ENCODE peak calls at places on chromosomes 2 and 18, in ten cellular contexts. S, U, X, M, G, T, D, P, V and O are unnamed samples.

GRCh38 chr18:12908706-12909105 is 24.7 kb upstream of the PTPN2 start:
- DNase-seq in P (no peak), S (no peak), D (no peak), M (no peak), V (no peak), T (no peak), U (no peak), G (no peak), X (no peak), O (no peak)

GRCh38 chr2:189522435-189523151 is 58.0 kb downstream of the SLC40A1 start:
- DNase-seq in D (no peak), P (no peak), T (no peak), X (no peak), G (no peak), V (no peak), S (no peak), U (no peak), M (no peak), O (no peak)

GRCh38 chr2:238911376-238912227 is 63.7 kb downstream of the TWIST2 start:
- DNase-seq in S (no peak), U (no peak), T (no peak), G (no peak), D (no peak), V (no peak), M (no peak), P (no peak), X (no peak), O (no peak)

GRCh38 chr2:63777816-63778215 is 63.9 kb upstream of the UGP2 start:
- DNase-seq in X (no peak), D (no peak), U (no peak), P (no peak), V (no peak), M (no peak), T (no peak), S (no peak), G (no peak), O (no peak)

GRCh38 chr18:47436871-47437270 is 185.4 kb upstream of the SKOR2 start:
- DNase-seq in S (no peak), U (no peak), G (no peak), V (no peak), M (no peak), D (no peak), P (no peak), X (no peak), T (no peak), O (no peak)

GRCh38 chr2:130786076-130786475 is 30.7 kb downstream of the AMER3 start:
- DNase-seq in G (no peak), M (no peak), P (no peak), S (no peak), X (no peak), V (no peak), T (no peak), D (no peak), U (no peak), O (no peak)

GRCh38 chr2:9768388-9768787 is 74.9 kb upstream of the TAF1B start:
- DNase-seq in P (peak), M (no peak), U (no peak), V (no peak), T (no peak), G (peak), S (no peak), D (no peak), X (peak), O (no peak)

GRCh38 chr18:22505136-22505535 is 87.4 kb upstream of the CTAGE1 start:
- DNase-seq in U (no peak), M (no peak), S (no peak), P (no peak), T (no peak), G (no peak), V (no peak), D (no peak), X (peak), O (no peak)

GRCh38 chr2:109256921-109257320 is 127.9 kb downstream of the SH3RF3 start:
- DNase-seq in P (no peak), S (peak), X (peak), G (no peak), D (no peak), T (no peak), U (no peak), V (no peak), M (no peak), O (no peak)

GRCh38 chr2:31302940-31303563 is 69.1 kb downstream of the EHD3 start:
- DNase-seq in X (no peak), V (no peak), M (no peak), P (no peak), T (no peak), D (no peak), S (peak), G (no peak), U (no peak), O (no peak)

GRCh38 chr2:38740851-38741541 is 10.2 kb downstream of the SRSF7 start:
- DNase-seq in T (peak), M (no peak), G (no peak), X (peak), D (no peak), V (peak), P (no peak), S (no peak), U (no peak), O (no peak)

GRCh38 chr2:162678551-162678950 is 160.0 kb downstream of the KCNH7 start:
- DNase-seq in X (no peak), U (no peak), D (no peak), G (no peak), V (no peak), S (no peak), P (no peak), M (no peak), T (no peak), O (no peak)

GRCh38 chr2:241035818-241036396 is 37.5 kb downstream of the SNED1 start:
- DNase-seq in S (no peak), M (no peak), T (peak), D (no peak), G (no peak), X (no peak), U (peak), V (no peak), P (no peak), O (no peak)

GRCh38 chr18:77647472-77647871 is 397.8 kb downstream of the GALR1 start:
- DNase-seq in T (no peak), G (no peak), U (no peak), S (no peak), D (no peak), X (no peak), V (no peak), P (no peak), M (no peak), O (no peak)

GRCh38 chr2:80153768-80154167 is 150.8 kb downstream of the LRRTM1 start:
- DNase-seq in P (no peak), U (no peak), G (no peak), T (no peak), D (no peak), S (no peak), X (no peak), V (no peak), M (no peak), O (no peak)

GRCh38 chr18:59551902-59552635 is 145.2 kb downstream of the CCBE1 start:
- DNase-seq in P (no peak), S (no peak), T (no peak), V (no peak), G (no peak), D (no peak), X (no peak), U (no peak), M (no peak), O (no peak)

GRCh38 chr2:159444728-159445127 is 158.2 kb upstream of the WDSUB1 start:
- DNase-seq in M (no peak), D (no peak), G (no peak), V (no peak), U (no peak), T (no peak), S (no peak), X (no peak), P (no peak), O (no peak)

GRCh38 chr2:180524458-180524857 is 455.9 kb upstream of the UBE2E3 start:
- DNase-seq in M (no peak), S (no peak), U (no peak), V (no peak), G (no peak), X (no peak), T (no peak), D (no peak), P (no peak), O (no peak)

GRCh38 chr2:12552092-12552491 is 164.6 kb upstream of the TRIB2 start:
- DNase-seq in T (no peak), V (no peak), G (no peak), D (no peak), U (no peak), S (no peak), X (no peak), P (no peak), M (no peak), O (no peak)

GRCh38 chr2:174634130-174635014 is 36.8 kb upstream of the WIPF1 start:
- DNase-seq in S (peak), M (no peak), X (peak), U (peak), T (peak), P (no peak), D (peak), V (peak), G (no peak), O (no peak)

GRCh38 chr2:217314021-217314460 is 454.2 kb upstream of the TNP1 start:
- DNase-seq in V (no peak), U (no peak), S (no peak), X (peak), T (no peak), D (no peak), P (no peak), G (no peak), M (no peak), O (no peak)

GRCh38 chr2:28583899-28584553 is 88.2 kb downstream of the PLB1 start:
- DNase-seq in S (peak), P (no peak), V (no peak), D (peak), M (peak), G (no peak), T (no peak), U (no peak), X (peak), O (peak)

GRCh38 chr2:237321746-237322145 is 92.2 kb downstream of the COL6A3 start:
- DNase-seq in T (no peak), V (no peak), X (no peak), G (no peak), S (no peak), U (no peak), D (peak), P (no peak), M (no peak), O (no peak)

GRCh38 chr2:74179063-74179865 is 585 bp upstream of the MOB1A start:
- DNase-seq in U (no peak), T (no peak), V (peak), D (peak), X (no peak), G (no peak), P (no peak), M (no peak), S (no peak), O (no peak)

GRCh38 chr18:56702946-56703345 is 51.8 kb downstream of the WDR7 start:
- DNase-seq in M (no peak), X (peak), T (no peak), V (peak), D (no peak), U (peak), P (no peak), S (no peak), G (peak), O (peak)

GRCh38 chr2:10668402-10669012 is 21.3 kb downstream of the NOL10 start:
- DNase-seq in U (peak), G (peak), M (no peak), T (no peak), V (peak), D (no peak), P (no peak), S (no peak), X (peak), O (no peak)

GRCh38 chr2:58973831-58974281 is 732.7 kb upstream of the FANCL start:
- DNase-seq in X (no peak), V (no peak), M (no peak), T (no peak), S (no peak), G (no peak), P (no peak), D (no peak), U (no peak), O (no peak)

GRCh38 chr18:49368161-49368875 is 92.1 kb downstream of the DYM start:
- DNase-seq in D (no peak), X (no peak), T (no peak), V (no peak), U (no peak), G (no peak), M (no peak), P (no peak), S (no peak), O (no peak)

GRCh38 chr2:207072579-207072978 is 93.2 kb downstream of the KLF7 start:
- DNase-seq in P (no peak), V (no peak), G (no peak), U (no peak), X (no peak), T (no peak), D (no peak), S (no peak), M (no peak), O (no peak)

GRCh38 chr18:44714376-44714775 is 33.7 kb downstream of the SETBP1 start:
- DNase-seq in P (no peak), D (no peak), X (no peak), S (no peak), V (no peak), U (no peak), G (no peak), M (no peak), T (no peak), O (no peak)

GRCh38 chr18:48133675-48134251 is 203.3 kb upstream of the SMAD2 start:
- DNase-seq in M (no peak), S (no peak), G (no peak), D (no peak), U (no peak), P (no peak), V (no peak), T (no peak), X (no peak), O (no peak)

GRCh38 chr2:154855113-154855512 is 156.6 kb downstream of the KCNJ3 start:
- DNase-seq in S (no peak), D (no peak), M (no peak), T (no peak), V (no peak), X (no peak), G (no peak), U (no peak), P (no peak), O (no peak)

GRCh38 chr2:15865923-15866322 is 74.4 kb upstream of the MYCN start:
- DNase-seq in V (no peak), G (no peak), D (no peak), P (no peak), T (no peak), X (no peak), M (no peak), U (no peak), S (no peak), O (no peak)

GRCh38 chr2:16328521-16329190 is 337.0 kb downstream of the CYRIA start:
- DNase-seq in M (no peak), P (no peak), D (no peak), S (no peak), V (no peak), U (no peak), T (no peak), G (no peak), X (no peak), O (no peak)

GRCh38 chr2:8133331-8133730 is 548.5 kb upstream of the ID2 start:
- DNase-seq in S (no peak), M (no peak), X (no peak), D (no peak), U (no peak), V (no peak), T (no peak), P (no peak), G (no peak), O (no peak)

GRCh38 chr18:45755936-45756335 is 32.0 kb downstream of the SLC14A1 start:
- DNase-seq in T (no peak), U (no peak), P (no peak), X (peak), M (no peak), D (no peak), G (no peak), V (no peak), S (no peak), O (peak)

GRCh38 chr2:95023222-95023597 is 2.3 kb upstream of the MAL start:
- DNase-seq in T (peak), G (no peak), M (no peak), X (no peak), V (peak), U (peak), P (no peak), S (no peak), D (no peak), O (no peak)

GRCh38 chr2:159064446-159065301 is 96.2 kb downstream of the TANC1 start:
- DNase-seq in T (no peak), M (no peak), S (no peak), X (no peak), G (no peak), U (no peak), V (no peak), P (no peak), D (no peak), O (no peak)

GRCh38 chr2:209468796-209469325 is 45.0 kb downstream of the MAP2 start:
- DNase-seq in S (no peak), P (no peak), M (no peak), D (no peak), X (no peak), V (no peak), G (no peak), U (no peak), T (no peak), O (no peak)